ENCODE peak calls at places on chromosomes 5 and 9, in nine cellular contexts. U is psoas muscle; I is upper lobe of right lung; H is IMR-90; W is endodermal cell; Q is astrocyte; L is CD8-positive, alpha-beta memory T cell; V is GM23248; F is esophagus squamous epithelium. T is an unnamed sample. For H3K9me3, the result is how much of the 10 kb centered on the place peaks cover.

GRCh38 chr5:2403296-2403695 is 348.2 kb downstream of the IRX2 start:
- DNase-seq in U (no peak), I (no peak), H (no peak), W (no peak), Q (no peak), L (no peak), V (no peak), F (no peak), T (no peak)

GRCh38 chr5:72889324-72889723 is 66.5 kb upstream of the FCHO2 start:
- DNase-seq in U (no peak), I (no peak), H (no peak), W (no peak), Q (no peak), L (no peak), V (no peak), F (no peak), T (no peak)

GRCh38 chr9:18314321-18314720 is 159.6 kb upstream of the ADAMTSL1 start:
- DNase-seq in U (no peak), I (no peak), H (peak), W (no peak), Q (peak), L (no peak), V (peak), F (no peak), T (no peak)

GRCh38 chr5:40547994-40548575 is 131.6 kb upstream of the PTGER4 start:
- DNase-seq in U (no peak), I (no peak), H (no peak), W (no peak), Q (no peak), L (no peak), V (no peak), F (no peak), T (no peak)

GRCh38 chr5:37871023-37871815 is 31.4 kb upstream of the GDNF start:
- DNase-seq in U (no peak), I (no peak), H (peak), W (no peak), Q (peak), L (no peak), V (peak), F (no peak), T (no peak)

GRCh38 chr9:93709600-93710369 is 133.4 kb downstream of the PHF2 start:
- DNase-seq in U (no peak), I (no peak), H (no peak), W (no peak), Q (no peak), L (no peak), V (no peak), F (no peak), T (no peak)

GRCh38 chr9:87116492-87116891 is 169.2 kb upstream of the GAS1 start:
- DNase-seq in U (no peak), I (no peak), H (no peak), W (peak), Q (no peak), L (no peak), V (no peak), F (no peak), T (no peak)

GRCh38 chr5:128579111-128579510 is 41.1 kb upstream of the FBN2 start:
- DNase-seq in U (no peak), I (no peak), H (peak), W (no peak), Q (peak), L (no peak), V (peak), F (no peak), T (no peak)

GRCh38 chr5:176550275-176550831 is 1.2 kb downstream of the CDHR2 start:
- DNase-seq in U (no peak), I (no peak), H (no peak), W (no peak), Q (no peak), L (no peak), V (no peak), F (no peak), T (no peak)

GRCh38 chr9:138120511-138121437 is 243.2 kb downstream of the CACNA1B start:
- DNase-seq in U (no peak), I (no peak), H (no peak), W (no peak), Q (no peak), L (no peak), V (no peak), F (no peak), T (no peak)
- H3K9me3 ChIP-seq in U (under half), I (under half), H (half or more), W (under half), Q (under half), L (under half), V (under half), F (under half), T (under half)

DNA sequence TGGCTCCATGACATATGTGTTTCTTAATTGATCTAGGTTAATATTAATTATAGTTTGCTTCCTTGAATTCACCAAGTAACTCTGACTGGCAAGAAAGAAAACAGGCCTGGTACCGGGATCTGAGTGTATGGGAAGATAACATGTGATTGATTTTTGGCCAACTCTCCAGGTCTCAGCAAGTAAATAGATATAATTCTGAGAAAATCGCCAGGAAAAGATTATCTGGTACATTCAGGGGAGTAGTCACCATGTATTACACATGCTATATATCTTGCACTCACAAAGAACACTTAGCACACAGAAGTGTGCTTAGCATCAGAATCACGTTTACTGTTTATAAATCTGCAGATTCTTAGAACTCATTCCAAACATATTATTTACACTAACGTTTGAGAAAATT is 1758.6 kb upstream of the WWC1 start:
- DNase-seq in U (no peak), I (no peak), H (no peak), W (no peak), Q (no peak), L (no peak), V (no peak), F (no peak), T (no peak)
- H3K9me3 ChIP-seq in U (under half), I (under half), H (under half), W (under half), Q (under half), L (under half), V (under half), F (under half), T (under half)

DNA sequence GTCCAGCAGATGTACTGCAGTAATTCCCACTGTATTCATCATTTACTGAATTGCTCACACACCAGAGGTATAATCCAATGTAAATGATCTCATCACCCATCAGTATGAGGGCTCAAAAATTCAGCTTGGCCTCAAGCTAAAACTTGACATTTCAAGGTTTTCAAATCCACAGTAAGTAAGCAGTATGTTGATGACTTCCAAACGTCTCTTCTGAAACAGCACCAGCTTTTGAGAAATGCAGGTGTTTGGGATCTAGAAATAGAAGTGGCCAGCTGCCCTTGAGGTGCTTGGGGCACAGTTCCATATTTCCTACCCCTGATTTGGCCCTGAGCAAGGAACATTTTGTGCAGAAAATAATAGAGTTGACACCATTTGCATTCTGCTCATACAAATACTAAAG is 388.0 kb upstream of the TUSC1 start:
- DNase-seq in U (no peak), I (no peak), H (no peak), W (no peak), Q (no peak), L (no peak), V (no peak), F (no peak), T (no peak)
- H3K9me3 ChIP-seq in U (under half), I (under half), H (under half), W (under half), Q (under half), L (under half), V (under half), F (under half), T (under half)

GRCh38 chr5:179118756-179119414 is 58.7 kb downstream of the ZNF354C start:
- DNase-seq in U (no peak), I (peak), H (no peak), W (peak), Q (no peak), L (no peak), V (no peak), F (no peak), T (no peak)

GRCh38 chr5:179115845-179116524 is 55.8 kb downstream of the ZNF354C start:
- DNase-seq in U (no peak), I (peak), H (no peak), W (peak), Q (no peak), L (no peak), V (no peak), F (no peak), T (no peak)

GRCh38 chr5:179120421-179120861 is 60.3 kb downstream of the ZNF354C start:
- DNase-seq in U (no peak), I (peak), H (no peak), W (peak), Q (no peak), L (no peak), V (no peak), F (no peak), T (no peak)

GRCh38 chr5:179119415-179120170 is 59.4 kb downstream of the ZNF354C start:
- DNase-seq in U (no peak), I (peak), H (no peak), W (peak), Q (no peak), L (no peak), V (no peak), F (no peak), T (no peak)

GRCh38 chr5:179118338-179118737 is 58.2 kb downstream of the ZNF354C start:
- DNase-seq in U (no peak), I (no peak), H (no peak), W (no peak), Q (no peak), L (no peak), V (no peak), F (no peak), T (no peak)
- H3K9me3 ChIP-seq in U (under half), I (under half), H (under half), W (under half), Q (under half), L (under half), V (under half), F (under half), T (half or more)

GRCh38 chr9:135001526-135001925 is 83.8 kb upstream of the FCN1 start:
- DNase-seq in U (no peak), I (peak), H (no peak), W (no peak), Q (no peak), L (no peak), V (no peak), F (no peak), T (no peak)
- H3K9me3 ChIP-seq in U (under half), I (under half), H (under half), W (half or more), Q (under half), L (under half), V (under half), F (under half), T (under half)